ENCODE peak calls at places on chromosomes 12 and 14, in seven cellular contexts. B is A549, A is uterus, G is upper lobe of left lung, D is esophagus muscularis mucosa, M is IMR-90, Y is GM12878. F is an unnamed sample.

GRCh38 chr14:65594153-65594881 is 181.8 kb downstream of the FUT8 start:
- DNase-seq in B (peak; percentile 13), A (no peak), G (no peak), D (no peak), M (no peak), Y (no peak), F (no peak)

GRCh38 chr12:43847427-43847826 is 11.5 kb downstream of the TMEM117 start:
- DNase-seq in B (no peak), A (no peak), G (no peak), D (no peak), M (peak; percentile 41), Y (no peak), F (no peak)

GRCh38 chr12:26121841-26122680 is 2.8 kb downstream of the BHLHE41 start:
- DNase-seq in B (no peak), A (no peak), G (peak; percentile 92), D (peak; percentile 86), M (peak; percentile 34), Y (no peak), F (no peak)

GRCh38 chr14:90274808-90275454 is 18.6 kb downstream of the PSMC1 start:
- DNase-seq in B (no peak), A (no peak), G (no peak), D (peak; percentile 90), M (peak; percentile 78), Y (no peak), F (no peak)

GRCh38 chr14:78950654-78951053 is 780.5 kb downstream of the NRXN3 start:
- DNase-seq in B (no peak), A (no peak), G (no peak), D (no peak), M (peak; percentile 76), Y (no peak), F (no peak)

GRCh38 chr12:32881107-32881506 is 15.5 kb downstream of the PKP2 start:
- DNase-seq in B (no peak), A (no peak), G (no peak), D (no peak), M (no peak), Y (no peak), F (no peak)

GRCh38 chr12:31322651-31323248 is 3.2 kb downstream of the SINHCAF start:
- DNase-seq in B (peak; percentile 24), A (peak; percentile 33), G (no peak), D (no peak), M (peak; percentile 59), Y (no peak), F (no peak)

GRCh38 chr12:89390802-89391673 is 38.7 kb upstream of the DUSP6 start:
- DNase-seq in B (no peak), A (no peak), G (no peak), D (no peak), M (peak; percentile 90), Y (no peak), F (no peak)

GRCh38 chr12:18467636-18468520 is 206.6 kb downstream of the PIK3C2G start:
- DNase-seq in B (no peak), A (no peak), G (no peak), D (no peak), M (peak; percentile 18), Y (no peak), F (no peak)

GRCh38 chr14:58848365-58848764 is 210.6 kb downstream of the DACT1 start:
- DNase-seq in B (no peak), A (no peak), G (no peak), D (no peak), M (no peak), Y (no peak), F (no peak)

GRCh38 chr14:64705406-64706118 is 1.3 kb downstream of the PLEKHG3 start:
- DNase-seq in B (no peak), A (peak; percentile 59), G (peak; percentile 30), D (no peak), M (no peak), Y (no peak), F (no peak)

GRCh38 chr12:47782372-47782770 is 9.3 kb downstream of the SLC48A1 start:
- DNase-seq in B (no peak), A (no peak), G (no peak), D (no peak), M (no peak), Y (no peak), F (no peak)

GRCh38 chr12:39807043-39807442 is 187.4 kb upstream of the ABCD2 start:
- DNase-seq in B (peak; percentile 29), A (no peak), G (no peak), D (no peak), M (no peak), Y (no peak), F (no peak)

GRCh38 chr12:779745-780734 is 27.7 kb downstream of the WNK1 start:
- DNase-seq in B (peak; percentile 35), A (no peak), G (no peak), D (no peak), M (peak; percentile 74), Y (no peak), F (no peak)

GRCh38 chr12:89379100-89379838 is 27.0 kb upstream of the DUSP6 start:
- DNase-seq in B (no peak), A (no peak), G (no peak), D (no peak), M (no peak), Y (no peak), F (no peak)

GRCh38 chr12:100799770-100800169 is 5.2 kb downstream of the ANO4 start:
- DNase-seq in B (no peak), A (no peak), G (no peak), D (no peak), M (peak; percentile 75), Y (no peak), F (no peak)

GRCh38 chr12:88375960-88376305 is 204.3 kb downstream of the KITLG start:
- DNase-seq in B (no peak), A (no peak), G (no peak), D (no peak), M (no peak), Y (no peak), F (no peak)

GRCh38 chr12:26884765-26885576 is 52.0 kb upstream of the ITPR2 start:
- DNase-seq in B (peak; percentile 60), A (peak; percentile 84), G (peak; percentile 25), D (peak; percentile 95), M (peak; percentile 77), Y (peak; percentile 65), F (peak; percentile 15)

DNA sequence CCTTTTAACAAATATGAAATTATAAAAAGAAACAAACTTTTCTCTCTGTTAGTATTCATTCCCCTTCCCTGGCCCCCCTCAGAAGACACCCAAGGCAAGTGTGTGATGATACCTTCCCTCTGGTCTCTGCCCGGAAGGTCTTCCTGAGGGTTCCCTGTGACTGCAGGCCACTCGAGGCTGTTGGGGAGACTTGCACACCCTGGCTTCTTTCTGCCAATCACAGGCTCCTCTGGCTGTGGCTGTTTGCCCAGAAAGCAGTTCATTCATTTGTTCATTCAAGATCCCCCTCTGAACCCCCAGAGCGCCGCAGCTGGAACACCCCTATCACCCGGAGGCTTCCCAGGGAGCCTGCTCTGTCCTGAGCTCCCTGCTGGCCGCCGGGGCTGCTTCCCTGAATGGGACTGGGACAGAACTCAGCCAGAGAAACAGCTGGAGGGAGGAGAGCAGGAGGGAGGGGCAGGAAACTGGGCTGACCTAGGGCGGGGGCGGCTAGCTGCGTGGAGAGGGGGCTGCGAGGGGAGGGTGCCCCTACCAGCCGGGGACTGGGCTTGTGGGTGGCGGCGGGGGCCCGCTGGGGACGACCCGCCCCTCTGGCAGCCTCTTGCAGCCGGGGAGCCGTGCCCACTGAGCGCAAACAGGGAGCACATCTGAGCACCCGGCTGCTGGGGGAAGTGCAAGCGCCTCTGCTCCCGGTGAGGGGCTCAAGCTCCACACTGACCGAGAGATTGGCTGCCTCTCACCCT is at the start of gene CMKLR1:
- DNase-seq in B (no peak), A (peak; percentile 41), G (peak; percentile 84), D (peak; percentile 93), M (no peak), Y (no peak), F (no peak)
- H3K4me3 ChIP-seq in B (no peak within 1 kb of the TSS), A (peak within 1 kb of the TSS; percentile 30), G (peak within 1 kb of the TSS; percentile 36), D (peak within 1 kb of the TSS; percentile 44), M (no peak within 1 kb of the TSS), Y (peak within 1 kb of the TSS; percentile 5), F (peak within 1 kb of the TSS; percentile 57)

GRCh38 chr12:12356886-12357696 is at the start of gene BORCS5:
- DNase-seq in B (peak; percentile 87), A (peak; percentile 96), G (peak; percentile 99), D (peak; percentile 99), M (peak; percentile 87), Y (peak; percentile 94), F (peak; percentile 87)
- H3K27ac ChIP-seq in B (peak within 1 kb of the TSS; percentile 88), A (peak within 1 kb of the TSS; percentile 98), G (peak within 1 kb of the TSS; percentile 98), D (peak within 1 kb of the TSS; percentile 98), M (peak within 1 kb of the TSS; percentile 72), Y (peak within 1 kb of the TSS; percentile 97), F (peak within 1 kb of the TSS; percentile 100)

GRCh38 chr14:61280526-61281185 is 482 bp downstream of the TMEM30B start:
- DNase-seq in B (peak; percentile 68), A (peak; percentile 16), G (peak; percentile 96), D (no peak), M (peak; percentile 34), Y (no peak), F (no peak)

GRCh38 chr14:61281911-61282310 is 773 bp upstream of the TMEM30B start:
- DNase-seq in B (no peak), A (no peak), G (no peak), D (no peak), M (no peak), Y (no peak), F (no peak)

GRCh38 chr14:61282746-61283145 is 1.6 kb upstream of the TMEM30B start:
- DNase-seq in B (no peak), A (no peak), G (no peak), D (no peak), M (no peak), Y (no peak), F (no peak)

GRCh38 chr14:61280092-61280525 is 1.0 kb downstream of the TMEM30B start:
- DNase-seq in B (no peak), A (no peak), G (peak; percentile 91), D (peak; percentile 64), M (no peak), Y (no peak), F (no peak)

DNA sequence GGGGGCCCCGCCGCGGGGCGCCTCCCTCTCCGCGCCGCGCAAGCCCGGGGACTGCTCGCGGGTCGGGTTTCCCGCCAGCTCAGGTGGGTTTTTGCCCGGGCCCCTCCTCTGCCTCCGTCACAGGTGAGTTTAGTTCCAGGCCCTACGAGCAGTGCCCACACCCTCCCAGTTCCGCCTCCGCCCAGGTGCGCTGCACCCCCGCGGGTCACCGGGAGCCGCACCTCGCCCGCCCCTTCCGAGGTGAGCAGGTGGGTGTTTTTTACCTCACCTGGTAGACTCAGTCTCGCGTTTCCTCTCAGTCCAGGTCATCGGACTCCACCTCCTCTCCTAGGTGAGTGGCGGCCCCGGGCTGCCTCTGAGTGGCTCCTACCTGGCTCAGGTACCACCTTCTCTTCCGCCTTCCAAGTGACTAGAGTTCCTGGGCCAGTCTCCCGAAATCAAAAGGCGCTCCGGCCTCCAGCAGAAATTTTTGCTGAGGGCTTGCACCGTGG is at the start of gene TMEM30B:
- DNase-seq in B (no peak), A (no peak), G (peak; percentile 92), D (no peak), M (no peak), Y (no peak), F (no peak)
- TF ChIP-seq POLR2A in B (no peak), A (peak; percentile 31), G (no peak), D (no peak), M (no peak), Y (no peak), F (no peak)

GRCh38 chr12:45638386-45638785 is 91.1 kb upstream of the ARID2 start:
- DNase-seq in B (no peak), A (no peak), G (no peak), D (no peak), M (no peak), Y (no peak), F (no peak)

GRCh38 chr12:45633733-45634132 is 95.8 kb upstream of the ARID2 start:
- DNase-seq in B (no peak), A (no peak), G (no peak), D (no peak), M (no peak), Y (no peak), F (no peak)

GRCh38 chr12:45634273-45634917 is 95.1 kb upstream of the ARID2 start:
- DNase-seq in B (no peak), A (no peak), G (peak; percentile 61), D (no peak), M (no peak), Y (no peak), F (no peak)

GRCh38 chr12:45637706-45638105 is 91.8 kb upstream of the ARID2 start:
- DNase-seq in B (no peak), A (no peak), G (no peak), D (no peak), M (peak; percentile 93), Y (no peak), F (no peak)
- H3K4me3 ChIP-seq in B (no peak overlapping the region), A (no peak overlapping the region), G (no peak overlapping the region), D (no peak overlapping the region), M (no peak overlapping the region), Y (no peak overlapping the region), F (no peak overlapping the region)